ENCODE peak calls at places on chromosomes 13 and 19, in five cellular contexts. W is fibroblast of villous mesenchyme, Z is PC-3, T is fibroblast of lung, A is brain microvascular endothelial cell. F is an unnamed sample.

GRCh38 chr19:6528544-6529121 is 2.2 kb upstream of the TNFSF9 start:
- DNase-seq in A (no peak), W (no peak), Z (no peak), T (no peak), F (no peak)

GRCh38 chr13:112711528-112712265 is 21.9 kb downstream of the ATP11A start:
- DNase-seq in W (peak; percentile 100), T (peak; percentile 98), A (peak; percentile 88), Z (peak; percentile 77), F (no peak)

GRCh38 chr19:480016-480855 is 16.1 kb upstream of the MADCAM1 start:
- DNase-seq in W (peak; percentile 70), T (peak; percentile 25), Z (peak; percentile 79), A (peak; percentile 58), F (no peak)

GRCh38 chr19:3969435-3970312 is 1.2 kb downstream of the DAPK3 start:
- DNase-seq in W (peak; percentile 75), Z (peak; percentile 85), T (peak; percentile 91), A (peak; percentile 81), F (no peak)

GRCh38 chr13:104256701-104257100 is 1190.5 kb upstream of the SLC10A2 start:
- DNase-seq in T (no peak), W (no peak), A (no peak), Z (no peak), F (peak; percentile 66)

GRCh38 chr19:16325671-16326400 is 1.2 kb downstream of the KLF2 start:
- DNase-seq in A (no peak), T (peak; percentile 33), W (no peak), Z (no peak), F (no peak)

GRCh38 chr13:66410314-66410713 is 819.8 kb downstream of the PCDH9 start:
- DNase-seq in T (peak; percentile 69), W (no peak), Z (no peak), A (no peak), F (no peak)

GRCh38 chr19:12346896-12347295 is 13.5 kb upstream of the ZNF563 start:
- DNase-seq in A (no peak), W (no peak), T (no peak), Z (no peak), F (no peak)

GRCh38 chr19:15107056-15108010 is at the start of gene SYDE1:
- DNase-seq in A (no peak), T (peak; percentile 68), W (peak; percentile 59), Z (peak; percentile 44), F (no peak)

GRCh38 chr13:41244555-41244954 is 18.8 kb downstream of the MTRF1 start:
- DNase-seq in Z (no peak), A (peak; percentile 17), T (no peak), W (peak; percentile 26), F (no peak)

GRCh38 chr13:112447761-112448603 is 71.8 kb downstream of the SPACA7 start:
- DNase-seq in A (no peak), T (no peak), Z (no peak), W (no peak), F (no peak)

GRCh38 chr19:31174948-31175347 is 174.3 kb downstream of the TSHZ3 start:
- DNase-seq in Z (no peak), T (no peak), W (no peak), A (no peak), F (no peak)

GRCh38 chr19:7535035-7535992 is at the start of gene PNPLA6:
- DNase-seq in W (peak; percentile 93), Z (peak; percentile 98), A (peak; percentile 94), T (peak; percentile 89), F (peak; percentile 70)

GRCh38 chr13:70630247-70630646 is 522.0 kb upstream of the KLHL1 start:
- DNase-seq in W (no peak), A (peak; percentile 8), T (no peak), Z (peak; percentile 3), F (no peak)

GRCh38 chr13:97911311-97912138 is 42.0 kb upstream of the IPO5 start:
- DNase-seq in T (peak; percentile 40), Z (peak; percentile 59), W (no peak), A (peak; percentile 33), F (no peak)

GRCh38 chr13:28273919-28274318 is 135.6 kb downstream of the PAN3 start:
- DNase-seq in A (no peak), W (no peak), T (no peak), Z (no peak), F (no peak)

GRCh38 chr13:99256709-99257108 is 1.5 kb downstream of the GPR18 start:
- DNase-seq in T (peak; percentile 81), W (peak; percentile 50), A (no peak), Z (no peak), F (no peak)

GRCh38 chr13:102940143-102940542 is 94.3 kb downstream of the ERCC5 start:
- DNase-seq in T (no peak), W (no peak), Z (no peak), A (no peak), F (no peak)

DNA sequence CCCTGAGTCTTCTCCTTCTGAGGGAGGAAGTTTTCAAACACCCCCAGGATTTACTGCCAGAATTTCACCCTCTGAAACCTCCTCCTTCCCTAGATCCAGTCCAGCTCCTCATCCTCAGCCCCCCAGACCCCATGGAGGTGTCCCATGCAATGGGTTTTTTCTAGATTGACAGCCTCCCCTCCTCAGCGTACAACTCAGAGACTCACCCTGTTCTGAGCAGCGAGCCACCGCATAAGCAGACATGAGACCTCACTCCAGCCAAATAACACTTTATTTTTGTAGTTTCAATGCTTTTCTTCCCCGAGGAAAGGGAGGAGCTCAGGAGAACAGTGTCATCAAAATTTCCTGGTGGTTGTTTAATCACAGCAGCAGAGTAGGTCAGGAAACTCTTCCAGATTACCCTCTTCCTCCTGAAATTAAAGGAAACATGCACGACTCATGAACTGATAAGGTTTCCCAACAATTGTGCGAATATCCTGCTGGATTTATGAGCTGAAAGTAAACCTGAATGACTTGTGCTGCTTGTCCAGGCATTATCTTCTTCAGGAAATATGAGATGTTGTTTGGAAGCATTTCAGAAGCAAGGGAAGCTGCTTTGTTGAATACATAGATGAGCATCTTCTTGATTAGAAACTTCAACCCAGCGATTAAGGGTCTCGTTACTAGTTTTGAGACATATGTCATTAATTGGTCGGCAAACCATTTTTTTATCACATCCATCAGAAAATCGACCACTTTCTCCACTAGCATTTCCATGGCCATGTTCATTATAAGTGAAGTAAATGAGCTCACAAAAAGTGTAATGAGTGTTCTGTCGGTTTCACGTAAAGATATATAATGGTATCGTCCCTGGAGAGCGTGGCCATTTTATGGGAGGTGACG is 36.2 kb downstream of the ERICH4 start:
- DNase-seq in W (no peak), T (no peak), Z (no peak), A (no peak), F (peak; percentile 51)
- H3K4me3 ChIP-seq in W (no peak overlapping the region), T (no peak overlapping the region), Z (no peak overlapping the region), A (no peak overlapping the region), F (peak overlapping the region; percentile 36)

GRCh38 chr19:11046608-11047354 is 42.5 kb upstream of the LDLR start:
- DNase-seq in A (no peak), W (no peak), T (no peak), Z (no peak), F (no peak)
- H3K4me3 ChIP-seq in A (no peak overlapping the region), W (no peak overlapping the region), T (no peak overlapping the region), Z (no peak overlapping the region), F (no peak overlapping the region)

GRCh38 chr13:100302391-100302790 is 213.5 kb downstream of the PCCA start:
- DNase-seq in Z (no peak), T (no peak), A (no peak), W (peak; percentile 66), F (no peak)

GRCh38 chr13:100306444-100306999 is 217.6 kb downstream of the PCCA start:
- DNase-seq in Z (no peak), W (no peak), T (no peak), A (no peak), F (no peak)

GRCh38 chr13:100305398-100305797 is 216.5 kb downstream of the PCCA start:
- DNase-seq in A (no peak), W (peak; percentile 37), T (no peak), Z (no peak), F (no peak)

GRCh38 chr13:100306042-100306441 is 217.1 kb downstream of the PCCA start:
- DNase-seq in T (no peak), W (no peak), A (no peak), Z (no peak), F (no peak)

GRCh38 chr13:100304241-100304640 is 215.3 kb downstream of the PCCA start:
- DNase-seq in T (no peak), Z (no peak), W (no peak), A (no peak), F (no peak)
- H3K4me3 ChIP-seq in T (no peak overlapping the region), Z (no peak overlapping the region), W (no peak overlapping the region), A (no peak overlapping the region), F (no peak overlapping the region)

GRCh38 chr19:55536951-55537740 is at the start of gene SBK2:
- DNase-seq in A (no peak), W (no peak), Z (no peak), T (no peak), F (no peak)
- H3K4me3 ChIP-seq in A (no peak within 1 kb of the TSS), W (no peak within 1 kb of the TSS), Z (no peak within 1 kb of the TSS), T (no peak within 1 kb of the TSS), F (no peak within 1 kb of the TSS)

GRCh38 chr19:51754106-51754505 is 2.4 kb upstream of the FPR1 start:
- DNase-seq in A (no peak), Z (no peak), W (no peak), T (no peak), F (no peak)

GRCh38 chr19:51751655-51752054 is at the start of gene FPR1:
- DNase-seq in Z (peak; percentile 60), T (peak; percentile 53), A (peak; percentile 17), W (peak; percentile 52), F (no peak)

GRCh38 chr19:51750381-51751124 is 1.1 kb downstream of the FPR1 start:
- DNase-seq in Z (no peak), T (peak; percentile 15), W (no peak), A (no peak), F (no peak)

GRCh38 chr19:51746731-51747130 is 4.9 kb downstream of the FPR1 start:
- DNase-seq in W (no peak), A (no peak), Z (no peak), T (no peak), F (no peak)

DNA sequence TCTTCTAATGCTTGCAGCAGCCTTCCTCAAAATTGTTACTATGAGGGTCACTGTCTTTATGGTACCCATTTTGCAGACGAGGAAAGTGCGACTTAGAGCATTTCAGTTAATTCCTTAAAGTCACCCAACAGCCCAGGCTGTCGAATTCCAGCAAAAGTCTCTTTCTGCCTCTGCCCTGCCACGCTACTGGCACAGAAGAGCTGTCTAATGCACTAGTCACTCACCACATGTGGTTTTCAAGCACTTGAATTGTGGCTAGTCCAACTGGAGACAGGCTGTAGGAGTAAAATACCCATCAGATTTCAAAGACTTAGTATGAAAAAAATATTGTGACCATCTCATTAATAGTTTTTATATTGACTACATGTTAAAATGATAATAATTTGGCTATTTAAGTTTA is 1.7 kb downstream of the FPR1 start:
- DNase-seq in T (peak; percentile 67), Z (peak; percentile 52), W (no peak), A (no peak), F (no peak)
- H3K4me3 ChIP-seq in T (no peak overlapping the region), Z (no peak overlapping the region), W (no peak overlapping the region), A (no peak overlapping the region), F (no peak overlapping the region)